ENCODE peak calls at places on chromosome 4, in six cellular contexts. F is heart left ventricle, B is esophagus squamous epithelium, E is GM12891, L is NB4, V is HCT116. J is an unnamed sample.

GRCh38 chr4:170949084-170949483 is 859.3 kb upstream of the AADAT start:
- DNase-seq in F (no peak), B (no peak), E (no peak), L (no peak), V (no peak), J (no peak)

GRCh38 chr4:83118869-83119268 is 4.3 kb upstream of the PLAC8 start:
- DNase-seq in F (no peak), B (no peak), E (no peak), L (no peak), V (no peak), J (no peak)

GRCh38 chr4:106717094-106717493 is 319.0 kb downstream of the DKK2 start:
- DNase-seq in F (no peak), B (no peak), E (no peak), L (no peak), V (no peak), J (no peak)

GRCh38 chr4:173362666-173363065 is 8.1 kb upstream of the SAP30 start:
- DNase-seq in F (no peak), B (no peak), E (no peak), L (no peak), V (no peak), J (no peak)

GRCh38 chr4:117466388-117466787 is 381.0 kb upstream of the TRAM1L1 start:
- DNase-seq in F (no peak), B (no peak), E (no peak), L (no peak), V (no peak), J (no peak)

GRCh38 chr4:128572778-128573241 is 236.7 kb upstream of the JADE1 start:
- DNase-seq in F (no peak), B (no peak), E (no peak), L (no peak), V (no peak), J (no peak)

GRCh38 chr4:81465668-81466357 is 5.9 kb downstream of the RASGEF1B start:
- DNase-seq in F (no peak), B (no peak), E (no peak), L (no peak), V (no peak), J (no peak)

GRCh38 chr4:30350288-30350687 is 369.9 kb upstream of the PCDH7 start:
- DNase-seq in F (no peak), B (no peak), E (no peak), L (no peak), V (no peak), J (no peak)

GRCh38 chr4:170083546-170083945 is 6.2 kb downstream of the AADAT start:
- DNase-seq in F (no peak), B (no peak), E (no peak), L (peak), V (no peak), J (no peak)

GRCh38 chr4:1090465-1091440 is 22.6 kb downstream of the RNF212 start:
- DNase-seq in F (no peak), B (no peak), E (no peak), L (no peak), V (no peak), J (no peak)

GRCh38 chr4:14403132-14403531 is 599.1 kb upstream of the CPEB2 start:
- DNase-seq in F (no peak), B (no peak), E (no peak), L (no peak), V (no peak), J (no peak)

GRCh38 chr4:1381944-1382541 is 24.2 kb downstream of the NKX1-1 start:
- DNase-seq in F (peak), B (no peak), E (no peak), L (no peak), V (no peak), J (no peak)

GRCh38 chr4:128590773-128591172 is 218.7 kb upstream of the JADE1 start:
- DNase-seq in F (peak), B (no peak), E (no peak), L (no peak), V (no peak), J (no peak)

GRCh38 chr4:177680308-177680707 is 238.1 kb upstream of the AGA start:
- DNase-seq in F (no peak), B (no peak), E (no peak), L (no peak), V (no peak), J (no peak)

GRCh38 chr4:169756971-169757574 is 671 bp downstream of the HPF1 start:
- DNase-seq in F (no peak), B (no peak), E (no peak), L (peak), V (no peak), J (no peak)

GRCh38 chr4:15501941-15502340 is 32.3 kb downstream of the CC2D2A start:
- DNase-seq in F (no peak), B (no peak), E (no peak), L (no peak), V (no peak), J (no peak)

GRCh38 chr4:105520819-105521790 is 31.3 kb upstream of the ARHGEF38 start:
- DNase-seq in F (no peak), B (no peak), E (peak), L (peak), V (peak), J (peak)

GRCh38 chr4:171676555-171677215 is 136.5 kb upstream of the GALNTL6 start:
- DNase-seq in F (no peak), B (no peak), E (no peak), L (peak), V (no peak), J (no peak)

GRCh38 chr4:39166670-39167069 is 15.7 kb upstream of the WDR19 start:
- DNase-seq in F (no peak), B (no peak), E (no peak), L (no peak), V (no peak), J (no peak)

GRCh38 chr4:40811886-40812857 is 62.4 kb downstream of the NSUN7 start:
- DNase-seq in F (no peak), B (no peak), E (no peak), L (peak), V (no peak), J (no peak)

GRCh38 chr4:125049711-125050110 is 265.0 kb upstream of the FAT4 start:
- DNase-seq in F (no peak), B (no peak), E (no peak), L (no peak), V (no peak), J (no peak)

GRCh38 chr4:10101559-10102192 is 14.9 kb downstream of the WDR1 start:
- DNase-seq in F (no peak), B (no peak), E (no peak), L (no peak), V (no peak), J (no peak)

GRCh38 chr4:61666248-61666647 is 466.1 kb downstream of the ADGRL3 start:
- DNase-seq in F (no peak), B (no peak), E (no peak), L (no peak), V (no peak), J (no peak)

GRCh38 chr4:125421547-125421946 is 106.8 kb downstream of the FAT4 start:
- DNase-seq in F (no peak), B (no peak), E (no peak), L (no peak), V (no peak), J (no peak)

GRCh38 chr4:107825072-107825789 is 499 bp downstream of the SGMS2 start:
- DNase-seq in F (peak), B (no peak), E (no peak), L (no peak), V (no peak), J (no peak)

GRCh38 chr4:54961357-54961975 is 163.9 kb downstream of the KDR start:
- DNase-seq in F (no peak), B (no peak), E (no peak), L (peak), V (peak), J (no peak)

GRCh38 chr4:26821677-26822503 is 38.8 kb upstream of the STIM2 start:
- DNase-seq in F (no peak), B (no peak), E (no peak), L (peak), V (peak), J (no peak)

GRCh38 chr4:87144346-87144745 is 76.1 kb downstream of the KLHL8 start:
- DNase-seq in F (no peak), B (no peak), E (no peak), L (peak), V (no peak), J (no peak)

GRCh38 chr4:7872264-7872771 is 67.3 kb downstream of the AFAP1 start:
- DNase-seq in F (peak), B (no peak), E (no peak), L (no peak), V (no peak), J (no peak)

GRCh38 chr4:183175631-183176232 is 76.7 kb downstream of the WWC2 start:
- DNase-seq in F (no peak), B (no peak), E (no peak), L (no peak), V (no peak), J (peak)

GRCh38 chr4:39043697-39044363 is 11.6 kb upstream of the TMEM156 start:
- DNase-seq in F (no peak), B (no peak), E (no peak), L (peak), V (no peak), J (no peak)

GRCh38 chr4:139675651-139676050 is 10.0 kb downstream of the MGST2 start:
- DNase-seq in F (no peak), B (no peak), E (no peak), L (peak), V (no peak), J (no peak)

DNA sequence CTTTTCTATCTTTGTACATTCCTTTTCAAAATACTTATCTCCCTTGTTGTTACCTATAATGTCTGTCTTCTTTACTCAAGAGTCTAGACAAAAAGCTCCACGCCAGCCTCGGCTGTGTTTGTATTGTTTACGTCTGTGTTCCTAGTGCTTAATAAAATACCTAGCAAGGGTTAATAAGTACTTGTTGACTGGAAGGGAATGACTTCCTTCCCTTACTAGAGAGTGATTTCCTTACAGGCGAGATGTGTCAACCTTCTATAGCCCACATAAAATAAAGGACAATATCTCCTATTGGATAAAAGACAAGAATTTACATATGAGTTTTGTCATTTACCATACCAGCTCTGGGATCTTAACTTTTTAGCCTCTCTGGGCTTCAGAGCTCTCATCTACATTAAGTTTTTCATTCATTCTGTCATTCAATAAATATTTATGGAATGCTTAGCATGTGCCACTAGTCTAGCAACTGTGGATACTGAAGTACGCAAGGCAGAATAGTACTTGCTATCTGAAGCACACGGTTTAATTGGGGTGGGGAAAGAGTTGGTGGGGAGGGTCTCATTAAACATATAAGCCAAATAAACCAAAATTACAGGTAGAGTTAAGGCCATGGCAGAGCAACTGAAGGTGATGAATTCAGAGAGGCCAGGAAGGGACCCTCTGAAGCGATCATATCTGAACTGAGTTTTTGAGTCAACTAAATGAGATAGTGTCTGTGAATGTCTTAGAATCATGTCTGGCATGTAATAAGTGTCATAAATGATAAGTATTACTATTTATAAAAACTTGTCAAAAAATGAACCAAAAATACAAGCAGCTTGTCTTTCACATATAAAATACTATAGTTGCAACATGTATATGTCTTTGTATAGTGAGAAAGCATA is 91.7 kb upstream of the BMP2K start:
- DNase-seq in F (no peak), B (no peak), E (no peak), L (no peak), V (no peak), J (no peak)
- TF ChIP-seq POLR2A in F (no peak), B (no peak), E (no peak), L (no peak), V (no peak), J (no peak)

GRCh38 chr4:25376754-25377571 is at the start of gene ANAPC4:
- DNase-seq in F (peak), B (peak), E (peak), L (peak), V (peak), J (peak)
- TF ChIP-seq POLR2A in F (peak), B (peak), E (peak), L (peak), V (peak), J (peak)

DNA sequence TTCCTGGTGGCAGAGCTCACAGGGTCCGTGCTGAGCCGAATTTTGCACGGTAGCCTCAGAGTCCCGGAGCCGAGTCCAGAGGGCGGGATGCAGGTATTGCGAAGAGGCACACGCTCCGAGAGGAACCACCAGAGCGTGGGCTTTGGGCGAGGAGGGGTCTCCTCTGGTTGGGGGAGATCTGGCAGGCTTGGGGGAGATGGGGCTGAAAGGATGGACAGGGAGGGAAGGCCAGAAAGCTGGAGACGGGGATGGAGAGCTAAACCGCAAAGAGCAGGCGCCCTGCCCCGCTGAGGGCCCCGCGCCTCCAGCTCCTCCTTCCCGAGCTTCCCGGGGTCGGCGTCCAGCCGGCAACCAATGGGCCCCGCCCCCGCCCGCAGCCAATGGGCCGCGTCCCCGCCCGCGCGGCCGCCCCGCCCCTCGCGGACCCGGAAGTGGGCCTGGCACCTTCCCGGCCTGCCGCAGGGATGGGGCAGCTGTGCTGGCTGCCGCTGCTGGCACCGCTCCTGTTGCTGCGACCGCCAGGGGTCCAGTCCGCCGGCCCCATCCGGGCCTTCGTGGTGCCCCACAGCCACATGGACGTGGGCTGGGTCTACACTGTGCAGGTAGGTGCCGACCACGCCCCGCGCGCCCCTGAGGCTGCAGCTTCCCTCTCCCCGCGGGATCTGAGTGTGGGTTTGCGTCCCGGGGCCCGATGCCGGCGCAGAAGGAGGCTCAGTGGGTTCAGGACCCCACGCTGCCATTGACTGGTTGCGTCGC is at the start of gene MAN2B2:
- DNase-seq in F (peak), B (peak), E (peak), L (peak), V (peak), J (peak)
- TF ChIP-seq POLR2A in F (peak), B (peak), E (peak), L (peak), V (no peak), J (peak)

GRCh38 chr4:146175541-146176453 is at the start of gene LSM6:
- DNase-seq in F (peak), B (peak), E (peak), L (peak), V (peak), J (peak)
- TF ChIP-seq POLR2A in F (peak), B (peak), E (peak), L (peak), V (no peak), J (peak)

DNA sequence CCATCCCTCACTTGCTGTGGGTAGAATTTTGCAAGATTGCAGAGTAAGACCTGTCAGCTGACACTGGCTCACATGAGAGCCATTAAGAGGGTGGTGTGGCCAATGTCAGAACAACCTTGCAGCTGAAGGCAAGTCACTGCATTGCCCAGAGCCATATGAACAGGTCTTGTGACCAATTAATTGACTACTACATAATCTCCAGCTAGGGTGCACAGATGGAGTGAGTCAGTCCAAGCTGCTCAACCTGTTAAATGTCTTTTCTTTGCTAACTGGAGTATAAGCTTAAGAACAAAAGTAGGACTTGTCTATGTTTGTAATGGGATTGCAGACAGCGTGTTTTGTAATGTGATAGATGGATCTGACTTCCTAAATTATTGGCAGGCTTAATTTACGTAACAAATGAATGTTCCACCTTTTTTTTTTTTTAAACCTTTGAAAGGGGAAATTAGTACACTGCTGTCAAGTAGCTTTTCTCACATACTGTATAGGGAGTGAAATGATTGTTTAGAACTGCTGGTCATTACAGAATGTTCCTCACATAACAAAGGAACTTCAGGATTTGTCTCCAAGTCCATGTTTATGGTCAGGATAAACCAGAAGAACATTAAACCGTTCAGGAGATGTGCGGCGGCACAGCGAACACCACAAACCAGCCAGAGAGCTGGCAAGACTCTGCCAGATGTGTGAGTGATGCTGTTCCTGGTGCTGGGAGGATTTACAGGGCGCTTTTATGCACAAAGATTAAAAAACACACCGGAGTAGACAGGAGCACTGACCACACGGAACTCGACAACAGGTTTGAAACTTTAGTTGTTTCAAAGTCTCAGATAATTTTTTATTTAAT is 37.0 kb downstream of the FNIP2 start:
- DNase-seq in F (peak), B (no peak), E (no peak), L (peak), V (no peak), J (no peak)
- TF ChIP-seq POLR2A in F (no peak), B (no peak), E (no peak), L (no peak), V (no peak), J (no peak)

GRCh38 chr4:120920666-120921065 is 1.9 kb downstream of the PRDM5 start:
- DNase-seq in F (no peak), B (no peak), E (no peak), L (no peak), V (no peak), J (no peak)

GRCh38 chr4:120923201-120923522 is 636 bp upstream of the PRDM5 start:
- DNase-seq in F (no peak), B (no peak), E (no peak), L (no peak), V (no peak), J (no peak)

GRCh38 chr4:120921456-120922389 is 803 bp downstream of the PRDM5 start:
- DNase-seq in F (peak), B (no peak), E (no peak), L (no peak), V (no peak), J (peak)

GRCh38 chr4:120924931-120925330 is 2.4 kb upstream of the PRDM5 start:
- DNase-seq in F (no peak), B (no peak), E (no peak), L (no peak), V (no peak), J (no peak)

DNA sequence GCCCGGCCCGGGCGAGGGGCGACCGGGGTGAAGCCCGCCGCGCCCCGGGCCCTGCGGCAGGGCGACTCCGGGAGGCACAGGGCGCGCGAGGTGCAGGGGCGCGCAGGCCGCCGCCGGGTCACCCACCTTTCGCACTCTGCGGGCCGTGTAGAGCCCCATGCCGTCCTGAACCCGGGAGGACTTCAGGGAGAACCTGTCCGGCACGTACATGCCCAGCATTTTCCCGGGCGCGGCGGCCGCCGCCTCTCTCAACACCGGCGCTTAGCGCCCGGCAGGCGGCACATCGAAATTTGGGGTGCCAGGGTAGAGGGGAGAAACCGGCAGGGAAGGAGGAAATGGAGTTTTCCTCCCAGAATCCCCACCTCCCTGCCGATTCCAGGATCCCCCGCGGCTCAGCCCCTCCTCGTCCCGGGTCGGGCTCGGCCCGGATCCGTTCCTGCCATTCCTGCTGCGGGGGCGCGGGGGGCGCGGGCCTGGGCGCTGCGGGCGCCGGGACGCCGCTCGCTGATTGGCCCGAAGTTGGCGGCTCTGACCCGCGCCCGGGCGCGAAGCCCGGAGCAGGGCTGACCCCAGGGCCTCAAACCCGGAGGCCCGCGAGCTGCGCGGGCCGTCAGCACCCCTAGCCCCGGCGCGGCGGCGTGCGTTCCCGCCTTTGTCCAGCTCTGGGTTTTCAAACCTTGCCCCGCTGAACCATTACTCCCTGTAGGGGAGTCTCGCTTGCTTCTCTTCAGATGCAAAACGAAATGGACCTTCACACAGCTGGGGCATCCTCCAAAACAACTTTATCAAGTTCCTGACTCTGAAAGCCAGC is at the start of gene PRDM5:
- DNase-seq in F (peak), B (no peak), E (peak), L (no peak), V (no peak), J (peak)
- TF ChIP-seq POLR2A in F (no peak), B (no peak), E (no peak), L (no peak), V (no peak), J (peak)